ENCODE peak calls at places on chromosome 11, in four cellular contexts. D, L, B and F are unnamed samples.

GRCh38 chr11:434496-434895 is 7.3 kb downstream of the ANO9 start:
- DNase-seq in B (no peak), L (no peak), D (no peak), F (peak; percentile 70)

GRCh38 chr11:13007182-13007581 is 1.9 kb upstream of the RASSF10 start:
- DNase-seq in B (no peak), L (no peak), D (no peak), F (no peak)

GRCh38 chr11:121572581-121573059 is 119.9 kb upstream of the SORL1-AS1 start:
- DNase-seq in D (no peak), L (no peak), B (peak; percentile 44), F (no peak)

GRCh38 chr11:78027759-78028158 is 4.7 kb upstream of the KCTD14 start:
- DNase-seq in D (no peak), L (no peak), B (no peak), F (no peak)

GRCh38 chr11:13169709-13170108 is 107.9 kb upstream of the BMAL1 start:
- DNase-seq in D (no peak), B (no peak), L (no peak), F (no peak)

GRCh38 chr11:6615046-6615445 is 3.0 kb upstream of the TAF10 start:
- DNase-seq in D (peak; percentile 63), L (no peak), B (no peak), F (no peak)

GRCh38 chr11:579830-580601 is 3.7 kb downstream of the PHRF1 start:
- DNase-seq in L (no peak), D (no peak), B (no peak), F (no peak)

GRCh38 chr11:57325735-57326048 is 940 bp upstream of the TNKS1BP1 start:
- DNase-seq in D (peak; percentile 83), L (no peak), B (no peak), F (no peak)

GRCh38 chr11:72721689-72722049 is 30.5 kb downstream of the ARAP1 start:
- DNase-seq in D (no peak), B (no peak), L (no peak), F (peak; percentile 88)

GRCh38 chr11:130427581-130428211 is 713 bp downstream of the ADAMTS8 start:
- DNase-seq in D (peak; percentile 84), L (no peak), B (no peak), F (no peak)

GRCh38 chr11:128928400-128928799 is 14.3 kb downstream of the TP53AIP1 start:
- DNase-seq in B (no peak), D (no peak), L (no peak), F (peak; percentile 77)

GRCh38 chr11:221998-222789 is 13.9 kb downstream of the SIRT3 start:
- DNase-seq in B (no peak), L (no peak), D (peak; percentile 62), F (no peak)

GRCh38 chr11:67120456-67120855 is 1.4 kb downstream of the KDM2A start:
- DNase-seq in B (no peak), D (no peak), L (no peak), F (peak; percentile 8)

GRCh38 chr11:19393941-19394340 is 153.2 kb upstream of the E2F8 start:
- DNase-seq in B (no peak), D (no peak), L (no peak), F (no peak)

GRCh38 chr11:121421149-121421906 is 30.8 kb upstream of the SORL1 start:
- DNase-seq in D (no peak), B (no peak), L (no peak), F (no peak)

GRCh38 chr11:69089258-69089657 is 40.5 kb downstream of the TPCN2 start:
- DNase-seq in D (peak; percentile 82), L (no peak), B (peak; percentile 20), F (no peak)

GRCh38 chr11:92960886-92961285 is 8.6 kb upstream of the MTNR1B start:
- DNase-seq in L (no peak), B (no peak), D (no peak), F (no peak)

GRCh38 chr11:18013790-18014507 is 1.1 kb upstream of the SERGEF start:
- DNase-seq in D (no peak), B (no peak), L (no peak), F (no peak)

GRCh38 chr11:77039491-77040400 is 5.5 kb downstream of the B3GNT6 start:
- DNase-seq in B (no peak), D (peak; percentile 54), L (no peak), F (no peak)

GRCh38 chr11:19559746-19560145 is 152.9 kb upstream of the NAV2 start:
- DNase-seq in D (no peak), B (no peak), L (no peak), F (no peak)

GRCh38 chr11:131190446-131190845 is 180.0 kb upstream of the NTM start:
- DNase-seq in B (no peak), L (no peak), D (no peak), F (no peak)

GRCh38 chr11:68659158-68659921 is 25.0 kb upstream of the GAL start:
- DNase-seq in B (no peak), L (no peak), D (peak; percentile 78), F (peak; percentile 54)

GRCh38 chr11:36757122-36757521 is 159.1 kb upstream of the RAG2 start:
- DNase-seq in L (no peak), B (no peak), D (no peak), F (no peak)

GRCh38 chr11:123590296-123590912 is 64.0 kb downstream of the SCN3B start:
- DNase-seq in L (no peak), B (no peak), D (no peak), F (no peak)

GRCh38 chr11:72629266-72629665 is 45.0 kb downstream of the PDE2A start:
- DNase-seq in B (no peak), L (no peak), D (peak; percentile 97), F (no peak)

GRCh38 chr11:1864831-1865665 is 12.2 kb downstream of the LSP1 start:
- DNase-seq in D (no peak), B (no peak), L (no peak), F (peak; percentile 77)

GRCh38 chr11:111302298-111302697 is 4.0 kb downstream of the POU2AF3 start:
- DNase-seq in L (no peak), D (no peak), B (no peak), F (no peak)

GRCh38 chr11:3939211-3939610 is 83.7 kb downstream of the STIM1 start:
- DNase-seq in L (no peak), B (no peak), D (no peak), F (no peak)

GRCh38 chr11:67732045-67732787 is 57.8 kb upstream of the ALDH3B2 start:
- DNase-seq in L (no peak), B (no peak), D (no peak), F (no peak)

GRCh38 chr11:61460474-61460881 is 30.6 kb downstream of the SDHAF2 start:
- DNase-seq in L (no peak), B (no peak), D (peak; percentile 91), F (no peak)

DNA sequence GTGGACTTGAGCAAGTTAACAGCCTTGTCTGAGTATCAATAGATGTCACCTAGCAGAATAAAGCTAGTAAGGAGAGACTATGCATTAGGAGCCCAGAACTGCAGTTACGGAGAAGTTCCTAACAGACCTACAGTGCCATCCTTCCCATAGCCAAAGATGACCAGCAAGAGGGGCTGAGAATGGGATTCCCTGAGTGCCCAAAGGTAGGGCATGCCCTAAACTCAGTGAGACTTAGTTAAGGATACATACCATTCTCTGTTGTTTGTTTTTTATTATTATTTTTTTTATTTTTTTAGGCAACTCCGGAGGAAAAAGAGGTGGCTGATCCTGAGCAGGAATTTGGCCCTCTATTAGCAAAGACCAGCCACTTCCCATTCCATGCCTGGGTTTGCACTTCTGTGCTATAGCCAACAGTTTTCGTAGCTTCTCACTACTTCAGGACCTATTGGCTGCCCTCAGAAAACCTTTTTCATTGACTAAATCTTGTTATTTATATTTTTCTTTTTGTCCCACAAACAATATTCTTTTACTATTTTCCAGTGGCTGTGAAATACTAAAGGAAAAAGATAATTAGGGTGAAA is 33.3 kb upstream of the CCDC34 start:
- DNase-seq in D (no peak), B (no peak), L (no peak), F (no peak)
- H3K4me3 ChIP-seq in D (no peak overlapping the region), B (no peak overlapping the region), L (no peak overlapping the region), F (no peak overlapping the region)

GRCh38 chr11:134915212-134915611 is 503.2 kb upstream of the B3GAT1 start:
- DNase-seq in L (no peak), B (no peak), D (peak; percentile 89), F (no peak)
- H3K27ac ChIP-seq in L (no peak overlapping the region), B (no peak overlapping the region), D (no peak overlapping the region), F (no peak overlapping the region)

DNA sequence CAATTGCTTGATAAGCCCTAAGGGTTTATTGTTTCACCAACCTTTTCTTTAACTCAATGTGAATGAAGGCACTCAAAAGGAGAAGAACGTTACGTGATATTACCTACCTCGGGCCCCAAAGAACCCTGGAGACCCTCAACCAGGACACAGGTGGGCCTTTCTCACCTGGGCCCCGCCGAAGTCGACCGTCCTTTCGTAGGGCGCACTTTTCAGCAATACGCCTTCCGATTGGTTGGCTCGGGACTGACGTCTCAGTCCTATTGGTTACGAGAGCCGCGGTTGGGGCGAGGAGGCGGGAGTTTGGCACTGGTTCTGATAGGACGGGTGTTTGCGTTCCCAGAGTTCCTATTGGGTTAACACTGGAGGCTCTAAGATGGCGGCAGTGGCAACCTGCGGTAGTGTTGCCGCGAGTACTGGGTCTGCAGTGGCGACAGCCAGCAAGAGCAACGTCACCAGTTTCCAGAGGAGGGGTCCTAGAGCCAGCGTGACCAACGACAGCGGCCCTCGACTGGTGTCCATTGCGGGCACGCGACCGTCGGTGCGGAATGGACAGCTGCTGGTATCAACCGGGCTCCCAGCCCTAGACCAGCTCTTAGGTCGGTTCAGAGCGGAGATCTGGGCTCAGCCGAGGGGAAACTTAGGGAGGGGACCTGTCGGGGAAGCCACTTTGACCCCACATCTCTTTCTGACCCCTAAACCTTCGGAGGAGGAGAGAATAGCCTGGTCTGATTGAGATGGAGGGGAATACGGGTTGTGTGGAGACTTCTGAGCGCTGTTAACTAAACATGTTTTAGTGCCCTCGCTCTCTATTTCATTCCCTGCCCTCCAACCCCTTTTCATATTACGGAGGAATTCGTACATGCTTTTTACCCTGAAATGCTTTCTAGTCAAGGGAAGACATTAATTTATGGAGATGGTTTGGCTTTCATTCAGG is at the start of the genes ELP4 and IMMP1L:
- DNase-seq in L (peak; percentile 94), D (peak; percentile 98), B (peak; percentile 83), F (peak; percentile 95)
- TF ChIP-seq POLR2AphosphoS5 in L (peak; percentile 90), D (peak; percentile 70), B (peak; percentile 72), F (peak; percentile 87)

GRCh38 chr11:62727833-62728721 is at the start of gene TTC9C:
- DNase-seq in L (peak; percentile 74), D (peak; percentile 95), B (peak; percentile 88), F (peak; percentile 94)

GRCh38 chr11:62737196-62737595 is 8.9 kb downstream of the TTC9C start:
- DNase-seq in D (no peak), L (no peak), B (no peak), F (no peak)

GRCh38 chr11:62727007-62727832 is at the start of gene HNRNPUL2:
- DNase-seq in B (peak; percentile 99), D (peak; percentile 99), L (peak; percentile 94), F (peak; percentile 100)

GRCh38 chr11:62732830-62733229 is 4.5 kb downstream of the TTC9C start:
- DNase-seq in D (no peak), B (no peak), L (no peak), F (no peak)
- H3K4me3 ChIP-seq in D (no peak overlapping the region), B (no peak overlapping the region), L (no peak overlapping the region), F (no peak overlapping the region)